ENCODE peak calls at places on chromosomes 1 and 21, in eight cellular contexts. D, A, I, Z, V, E, G and S are unnamed samples.

GRCh38 chr1:170407601-170408000 is 124.4 kb upstream of the GORAB start:
- DNase-seq in D (no peak), A (no peak), I (peak), Z (no peak), V (no peak), E (peak), G (no peak), S (no peak)

GRCh38 chr1:39434797-39435395 is 56.5 kb upstream of the BMP8A start:
- DNase-seq in D (no peak), A (no peak), I (peak), Z (no peak), V (no peak), E (peak), G (peak), S (no peak)

GRCh38 chr1:237740831-237741230 is 149.9 kb downstream of the ZP4 start:
- DNase-seq in D (no peak), A (no peak), I (no peak), Z (no peak), V (no peak), E (no peak), G (no peak), S (no peak)

GRCh38 chr1:70685300-70686286 is 274.5 kb downstream of the CTH start:
- DNase-seq in D (peak), A (no peak), I (peak), Z (peak), V (peak), E (peak), G (peak), S (no peak)

GRCh38 chr1:233613252-233614172 is at the start of gene KCNK1:
- DNase-seq in D (peak), A (peak), I (peak), Z (peak), V (no peak), E (peak), G (peak), S (peak)

GRCh38 chr1:172764378-172764777 is 105.5 kb downstream of the FASLG start:
- DNase-seq in D (no peak), A (no peak), I (no peak), Z (no peak), V (peak), E (no peak), G (no peak), S (no peak)

GRCh38 chr1:168112673-168113305 is 23.9 kb downstream of the GPR161 start:
- DNase-seq in D (peak), A (no peak), I (peak), Z (no peak), V (no peak), E (peak), G (peak), S (no peak)

GRCh38 chr1:38077523-38078147 is 31.0 kb upstream of the POU3F1 start:
- DNase-seq in D (no peak), A (no peak), I (no peak), Z (no peak), V (no peak), E (no peak), G (no peak), S (no peak)

GRCh38 chr21:37419228-37419906 is 52.8 kb downstream of the DYRK1A start:
- DNase-seq in D (no peak), A (no peak), I (no peak), Z (no peak), V (no peak), E (no peak), G (no peak), S (no peak)

GRCh38 chr1:228784191-228784590 is 48.9 kb downstream of the RHOU start:
- DNase-seq in D (no peak), A (no peak), I (no peak), Z (no peak), V (no peak), E (no peak), G (no peak), S (no peak)

GRCh38 chr1:178470411-178470960 is 26.3 kb downstream of the CLEC20A start:
- DNase-seq in D (no peak), A (no peak), I (no peak), Z (no peak), V (no peak), E (no peak), G (peak), S (no peak)

GRCh38 chr1:56376188-56376984 is 203.0 kb downstream of the PLPP3 start:
- DNase-seq in D (peak), A (no peak), I (peak), Z (no peak), V (no peak), E (peak), G (peak), S (no peak)

GRCh38 chr1:94621392-94621791 is 79.8 kb upstream of the F3 start:
- DNase-seq in D (no peak), A (peak), I (peak), Z (no peak), V (no peak), E (peak), G (no peak), S (peak)

GRCh38 chr1:101128851-101129250 is 103.3 kb upstream of the DPH5 start:
- DNase-seq in D (no peak), A (no peak), I (no peak), Z (no peak), V (no peak), E (no peak), G (no peak), S (no peak)

GRCh38 chr21:45308211-45309068 is 20.7 kb upstream of the POFUT2 start:
- DNase-seq in D (peak), A (no peak), I (peak), Z (peak), V (no peak), E (peak), G (peak), S (peak)

GRCh38 chr1:4171480-4172450 is 271.7 kb upstream of the C1orf174 start:
- DNase-seq in D (no peak), A (no peak), I (no peak), Z (no peak), V (no peak), E (no peak), G (no peak), S (peak)

GRCh38 chr21:42509239-42509638 is 4.4 kb upstream of the SLC37A1 start:
- DNase-seq in D (no peak), A (no peak), I (no peak), Z (no peak), V (no peak), E (no peak), G (no peak), S (no peak)

GRCh38 chr1:87706198-87706597 is 377.5 kb downstream of the LMO4 start:
- DNase-seq in D (no peak), A (no peak), I (peak), Z (no peak), V (no peak), E (peak), G (peak), S (no peak)

GRCh38 chr1:11339346-11340247 is 66.6 kb downstream of the UBIAD1 start:
- DNase-seq in D (no peak), A (no peak), I (no peak), Z (no peak), V (no peak), E (no peak), G (no peak), S (no peak)

GRCh38 chr1:100455478-100456072 is 82.4 kb upstream of the GPR88 start:
- DNase-seq in D (no peak), A (no peak), I (peak), Z (no peak), V (no peak), E (peak), G (peak), S (no peak)

GRCh38 chr1:226026833-226027232 is 27.7 kb upstream of the SDE2 start:
- DNase-seq in D (no peak), A (no peak), I (no peak), Z (no peak), V (no peak), E (no peak), G (no peak), S (no peak)

GRCh38 chr1:65208577-65208976 is 60.6 kb downstream of the AK4 start:
- DNase-seq in D (no peak), A (no peak), I (no peak), Z (no peak), V (no peak), E (no peak), G (no peak), S (no peak)

GRCh38 chr1:115246526-115246925 is 91.5 kb downstream of the NGF start:
- DNase-seq in D (no peak), A (no peak), I (peak), Z (no peak), V (no peak), E (peak), G (no peak), S (no peak)

GRCh38 chr1:2525896-2526823 is at the start of gene PANK4:
- DNase-seq in D (peak), A (peak), I (peak), Z (peak), V (peak), E (peak), G (peak), S (peak)

GRCh38 chr1:113088972-113089371 is 16.0 kb downstream of the LRIG2 start:
- DNase-seq in D (no peak), A (no peak), I (no peak), Z (no peak), V (no peak), E (no peak), G (peak), S (no peak)

GRCh38 chr1:12528021-12528852 is 89.8 kb downstream of the DHRS3 start:
- DNase-seq in D (no peak), A (no peak), I (peak), Z (peak), V (no peak), E (peak), G (peak), S (peak)

GRCh38 chr1:6143392-6143791 is 36.7 kb downstream of the CHD5 start:
- DNase-seq in D (no peak), A (no peak), I (no peak), Z (no peak), V (no peak), E (no peak), G (no peak), S (no peak)

GRCh38 chr1:205301220-205301821 is 20.2 kb downstream of the NUAK2 start:
- DNase-seq in D (peak), A (peak), I (peak), Z (peak), V (no peak), E (peak), G (peak), S (peak)

GRCh38 chr1:23400324-23401110 is 24.0 kb downstream of the TCEA3 start:
- DNase-seq in D (no peak), A (no peak), I (peak), Z (no peak), V (no peak), E (peak), G (peak), S (no peak)

GRCh38 chr1:15381805-15382204 is 27.9 kb upstream of the EFHD2 start:
- DNase-seq in D (no peak), A (no peak), I (no peak), Z (no peak), V (no peak), E (no peak), G (no peak), S (no peak)

GRCh38 chr1:156748670-156749428 is 2.6 kb downstream of the HDGF start:
- DNase-seq in D (no peak), A (no peak), I (peak), Z (peak), V (no peak), E (peak), G (peak), S (peak)

GRCh38 chr1:85109475-85109874 is 61.2 kb upstream of the MCOLN3 start:
- DNase-seq in D (peak), A (peak), I (peak), Z (peak), V (no peak), E (peak), G (peak), S (peak)

GRCh38 chr1:69038379-69038778 is 529.3 kb upstream of the LRRC7 start:
- DNase-seq in D (no peak), A (no peak), I (no peak), Z (no peak), V (no peak), E (no peak), G (no peak), S (no peak)

GRCh38 chr1:91283421-91283726 is 121.3 kb downstream of the HFM1 start:
- DNase-seq in D (no peak), A (no peak), I (peak), Z (no peak), V (no peak), E (no peak), G (no peak), S (no peak)

GRCh38 chr1:229480500-229480899 is 27.6 kb downstream of the NUP133 start:
- DNase-seq in D (no peak), A (no peak), I (no peak), Z (no peak), V (no peak), E (no peak), G (no peak), S (no peak)

GRCh38 chr1:56647106-56647505 is 2.0 kb downstream of the PRKAA2 start:
- DNase-seq in D (no peak), A (no peak), I (no peak), Z (no peak), V (no peak), E (no peak), G (no peak), S (no peak)

GRCh38 chr1:44314401-44314800 is 40.7 kb downstream of the ERI3 start:
- DNase-seq in D (no peak), A (no peak), I (no peak), Z (no peak), V (no peak), E (no peak), G (no peak), S (no peak)
- TF ChIP-seq CTCF in D (peak), A (no peak), I (peak), Z (no peak), V (no peak), E (peak), G (peak), S (no peak)

GRCh38 chr1:96843196-96843595 is 121.6 kb downstream of the PTBP2 start:
- DNase-seq in D (no peak), A (no peak), I (peak), Z (no peak), V (no peak), E (peak), G (peak), S (no peak)

GRCh38 chr1:96845464-96845863 is 123.9 kb downstream of the PTBP2 start:
- DNase-seq in D (no peak), A (no peak), I (peak), Z (no peak), V (no peak), E (no peak), G (no peak), S (no peak)

GRCh38 chr1:96843601-96844000 is 122.0 kb downstream of the PTBP2 start:
- DNase-seq in D (no peak), A (no peak), I (no peak), Z (no peak), V (no peak), E (no peak), G (no peak), S (no peak)

GRCh38 chr1:96840396-96840795 is 118.8 kb downstream of the PTBP2 start:
- DNase-seq in D (no peak), A (no peak), I (no peak), Z (no peak), V (no peak), E (no peak), G (no peak), S (no peak)

GRCh38 chr1:96842215-96842614 is 120.6 kb downstream of the PTBP2 start:
- DNase-seq in D (no peak), A (no peak), I (peak), Z (no peak), V (no peak), E (peak), G (peak), S (no peak)
- TF ChIP-seq CTCF in D (peak), A (no peak), I (peak), Z (no peak), V (no peak), E (peak), G (peak), S (no peak)

DNA sequence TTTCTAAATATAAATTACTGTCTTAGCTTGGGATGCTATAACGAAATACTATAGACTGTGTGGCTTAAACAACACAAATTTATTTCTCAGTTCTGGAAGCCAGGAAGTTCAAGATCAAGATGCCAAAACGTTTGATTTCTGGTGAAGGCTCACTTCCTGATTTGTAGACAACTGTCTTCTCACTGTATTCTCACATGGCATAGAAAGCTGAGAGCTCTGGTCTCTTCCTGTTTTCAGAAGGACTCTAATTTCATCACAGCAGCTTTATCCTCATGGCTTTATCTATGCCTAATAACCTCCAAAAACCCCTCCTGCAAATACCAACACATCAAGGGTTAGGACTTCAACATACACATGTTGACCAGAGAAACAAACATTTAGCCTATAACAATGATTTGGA is 1795.5 kb downstream of the MRPL39 start:
- DNase-seq in D (no peak), A (no peak), I (no peak), Z (no peak), V (no peak), E (no peak), G (no peak), S (no peak)
- TF ChIP-seq CTCF in D (no peak), A (no peak), I (no peak), Z (no peak), V (no peak), E (no peak), G (no peak), S (no peak)

GRCh38 chr1:21508580-21509350 is 458 bp upstream of the ALPL start:
- DNase-seq in D (no peak), A (peak), I (peak), Z (peak), V (peak), E (peak), G (peak), S (peak)

GRCh38 chr1:21507511-21508270 is 1.5 kb upstream of the ALPL start:
- DNase-seq in D (no peak), A (no peak), I (no peak), Z (no peak), V (no peak), E (no peak), G (no peak), S (no peak)

GRCh38 chr1:21510885-21511578 is 1.8 kb downstream of the ALPL start:
- DNase-seq in D (no peak), A (no peak), I (peak), Z (no peak), V (no peak), E (no peak), G (no peak), S (no peak)

GRCh38 chr1:21510113-21510493 is 880 bp downstream of the ALPL start:
- DNase-seq in D (no peak), A (no peak), I (no peak), Z (no peak), V (no peak), E (no peak), G (no peak), S (no peak)

DNA sequence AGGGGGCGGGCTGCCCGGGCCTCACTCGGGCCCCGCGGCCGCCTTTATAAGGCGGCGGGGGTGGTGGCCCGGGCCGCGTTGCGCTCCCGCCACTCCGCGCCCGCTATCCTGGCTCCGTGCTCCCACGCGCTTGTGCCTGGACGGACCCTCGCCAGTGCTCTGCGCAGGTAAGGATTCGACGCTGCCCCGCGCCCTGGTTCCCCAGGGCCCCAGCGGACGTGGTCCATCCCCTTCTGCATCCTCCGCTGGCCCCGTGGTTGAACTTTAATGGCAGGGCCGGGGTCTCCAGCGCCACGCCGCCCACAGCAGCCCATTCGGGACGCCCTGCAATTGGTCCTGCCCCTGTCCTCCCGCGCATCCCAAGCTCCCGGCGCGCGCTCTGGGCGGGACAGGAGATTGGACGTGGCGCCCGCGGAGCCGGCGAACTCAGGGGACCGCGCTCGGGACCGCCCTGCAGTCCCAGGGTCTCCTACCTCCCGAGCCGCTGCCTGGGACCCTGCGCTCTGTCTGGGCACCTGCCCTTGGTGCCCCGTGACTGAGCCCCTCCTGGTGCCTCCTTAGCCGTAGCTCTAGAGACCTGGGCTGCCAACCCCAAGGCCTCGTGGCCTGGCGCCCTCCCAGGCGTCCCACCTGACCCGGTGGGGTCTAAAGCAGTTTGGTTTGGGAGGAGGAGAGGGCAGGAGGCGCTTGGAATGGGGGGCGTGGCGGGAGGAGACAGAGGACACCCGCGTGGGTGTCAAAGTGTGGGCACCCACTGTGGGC is at the start of gene ALPL:
- DNase-seq in D (no peak), A (no peak), I (peak), Z (peak), V (no peak), E (no peak), G (no peak), S (peak)
- TF ChIP-seq CTCF in D (no peak), A (no peak), I (no peak), Z (no peak), V (no peak), E (no peak), G (no peak), S (no peak)

DNA sequence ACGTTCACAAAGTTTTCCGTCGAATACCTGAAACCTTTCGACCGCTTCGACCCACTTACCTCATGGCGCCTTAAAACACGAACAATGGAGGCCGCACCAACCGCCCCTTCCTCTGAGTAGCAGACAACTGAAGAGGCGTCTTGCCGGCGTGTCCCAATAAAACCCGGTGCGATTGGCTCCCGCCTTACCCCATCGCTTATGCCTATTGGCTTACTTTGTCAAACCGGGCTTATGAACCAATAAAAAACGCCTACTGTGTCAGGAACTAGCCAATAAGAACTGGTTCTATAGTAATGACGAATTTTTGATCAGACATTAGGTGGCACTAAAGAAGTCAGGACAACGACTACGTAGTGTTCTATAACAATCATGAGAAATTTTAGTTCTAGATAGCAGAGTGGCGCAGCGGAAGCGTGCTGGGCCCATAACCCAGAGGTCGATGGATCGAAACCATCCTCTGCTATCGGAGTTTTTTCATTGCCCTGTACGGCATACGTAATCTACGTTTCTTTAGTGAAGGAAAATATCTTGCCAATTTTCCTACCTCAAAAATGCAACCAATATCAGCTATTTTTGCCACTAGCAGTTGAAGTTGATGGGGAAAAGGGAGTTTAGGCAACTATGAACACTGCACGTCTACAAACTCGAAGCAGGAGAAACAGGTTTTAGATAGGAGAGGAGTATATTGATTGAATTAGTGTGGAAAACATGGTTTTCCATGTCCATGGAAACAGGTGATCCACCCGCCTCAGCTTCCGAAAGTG is at the start of gene ILF2:
- DNase-seq in D (peak), A (peak), I (peak), Z (peak), V (peak), E (peak), G (peak), S (peak)
- TF ChIP-seq CTCF in D (no peak), A (no peak), I (peak), Z (peak), V (no peak), E (peak), G (peak), S (peak)

GRCh38 chr1:46487818-46488218 is 1.8 kb upstream of the DMBX1 start:
- DNase-seq in D (no peak), A (no peak), I (peak), Z (no peak), V (no peak), E (no peak), G (peak), S (no peak)
- TF ChIP-seq CTCF in D (peak), A (no peak), I (peak), Z (no peak), V (no peak), E (peak), G (peak), S (no peak)